ENCODE peak calls at places on chromosomes 13 and 19, in four cellular contexts. U is H9, A is cardiac muscle cell, F is stomach. Z is an unnamed sample.

GRCh38 chr13:90680826-90681225 is 666.7 kb upstream of the MIR17HG start:
- DNase-seq in U (no peak), A (no peak), F (no peak), Z (no peak)

GRCh38 chr19:44820648-44821609 is 12.0 kb downstream of the BCAM start:
- DNase-seq in U (no peak), A (peak; percentile 87), F (no peak), Z (no peak)

GRCh38 chr13:76886292-76887061 is at the start of gene KCTD12:
- DNase-seq in U (peak; percentile 73), A (peak; percentile 95), F (peak; percentile 76), Z (peak; percentile 82)

GRCh38 chr13:111458739-111459138 is 138.3 kb downstream of the TEX29 start:
- DNase-seq in U (no peak), A (no peak), F (no peak), Z (no peak)

GRCh38 chr13:103275079-103275478 is 208.9 kb upstream of the SLC10A2 start:
- DNase-seq in U (no peak), A (no peak), F (no peak), Z (no peak)

GRCh38 chr13:89432997-89433396 is 1761.8 kb downstream of the SLITRK5 start:
- DNase-seq in U (no peak), A (no peak), F (no peak), Z (no peak)

GRCh38 chr19:10364644-10365043 is 15.7 kb downstream of the TYK2 start:
- DNase-seq in U (no peak), A (no peak), F (no peak), Z (no peak)

GRCh38 chr19:18629166-18630088 is 7.4 kb upstream of the KLHL26 start:
- DNase-seq in U (no peak), A (no peak), F (no peak), Z (no peak)

GRCh38 chr13:101109005-101109404 is 307.3 kb downstream of the NALCN start:
- DNase-seq in U (no peak), A (no peak), F (no peak), Z (no peak)

DNA sequence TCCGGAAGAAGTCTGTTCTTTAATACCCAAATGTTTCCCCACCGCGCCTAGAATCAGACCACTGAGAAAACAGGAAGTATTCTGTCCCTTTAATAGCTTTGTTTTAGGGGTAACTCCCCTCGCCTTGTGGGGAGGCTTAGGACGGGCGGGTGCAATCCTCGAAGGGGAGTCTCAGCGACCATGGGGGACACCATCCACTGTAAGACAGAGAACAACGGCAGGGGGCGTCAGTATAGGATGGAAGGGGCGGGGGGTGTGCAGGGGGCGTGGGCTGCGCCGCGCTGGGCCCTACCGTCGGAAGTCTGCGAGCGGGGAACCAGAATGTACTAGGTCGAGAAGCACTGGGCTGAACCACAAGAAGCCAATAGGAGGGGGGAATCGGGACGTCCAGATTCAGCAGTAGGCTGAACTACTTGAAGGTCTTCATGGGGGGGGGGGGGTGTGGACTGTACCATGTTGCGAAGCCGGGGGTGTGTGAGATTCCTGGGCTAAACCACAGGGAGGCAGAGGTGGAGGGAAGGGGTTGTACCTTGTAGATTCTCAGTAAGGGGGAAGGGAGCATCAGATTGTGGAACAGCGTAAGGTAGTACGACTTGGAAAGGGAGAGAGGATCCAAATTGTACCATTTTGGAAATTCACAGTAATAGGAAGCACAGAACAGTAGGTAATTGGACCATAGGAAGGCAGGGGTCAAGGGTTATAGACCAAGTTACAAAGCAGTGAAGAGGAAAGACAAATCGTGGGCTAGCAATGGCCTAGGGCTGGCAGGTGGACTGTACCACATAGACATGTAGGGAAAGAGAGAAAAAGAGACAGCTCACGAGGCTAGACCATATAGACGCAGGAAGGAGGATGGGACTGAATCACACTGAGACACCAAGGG is 1.0 kb upstream of the DBP start:
- DNase-seq in U (peak; percentile 97), A (peak; percentile 95), F (peak; percentile 83), Z (peak; percentile 96)
- TF ChIP-seq CTCF in U (peak; percentile 37), A (peak; percentile 17), F (no peak), Z (peak; percentile 46)

DNA sequence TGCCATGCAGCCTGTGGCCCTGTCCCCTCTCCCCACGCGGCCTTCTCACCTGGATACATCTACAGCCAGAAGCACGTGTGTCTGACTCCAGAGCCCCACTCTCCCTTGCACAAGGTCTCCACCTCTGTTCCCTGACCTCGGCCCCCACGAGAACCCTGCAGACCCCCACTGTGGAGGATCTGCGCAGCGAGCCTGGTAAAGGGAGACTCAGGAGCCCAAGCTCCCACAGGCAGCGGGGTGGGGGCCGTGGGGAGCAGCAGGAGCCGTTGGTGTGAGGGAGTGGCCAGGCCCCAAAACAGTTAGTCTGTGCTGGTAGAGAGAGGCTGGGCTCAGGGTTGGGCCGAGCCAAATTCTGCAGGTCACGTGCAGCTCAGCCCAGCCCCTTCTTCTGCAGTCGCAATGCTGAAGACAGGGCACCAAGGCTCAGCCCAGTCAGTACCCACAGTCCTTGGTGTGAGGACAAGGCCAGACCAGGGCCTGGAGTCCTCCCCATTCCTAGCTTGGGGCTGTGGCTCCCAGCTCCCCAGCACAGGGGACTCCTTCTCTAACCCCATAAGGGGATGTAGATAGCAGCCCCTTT is 28.7 kb upstream of the SLC7A10 start:
- DNase-seq in U (no peak), A (no peak), F (no peak), Z (no peak)
- H3K27me3 ChIP-seq in U (no peaks in the 10 kb centered on the region), A (no peaks in the 10 kb centered on the region), F (no peaks in the 10 kb centered on the region), Z (no peaks in the 10 kb centered on the region)

DNA sequence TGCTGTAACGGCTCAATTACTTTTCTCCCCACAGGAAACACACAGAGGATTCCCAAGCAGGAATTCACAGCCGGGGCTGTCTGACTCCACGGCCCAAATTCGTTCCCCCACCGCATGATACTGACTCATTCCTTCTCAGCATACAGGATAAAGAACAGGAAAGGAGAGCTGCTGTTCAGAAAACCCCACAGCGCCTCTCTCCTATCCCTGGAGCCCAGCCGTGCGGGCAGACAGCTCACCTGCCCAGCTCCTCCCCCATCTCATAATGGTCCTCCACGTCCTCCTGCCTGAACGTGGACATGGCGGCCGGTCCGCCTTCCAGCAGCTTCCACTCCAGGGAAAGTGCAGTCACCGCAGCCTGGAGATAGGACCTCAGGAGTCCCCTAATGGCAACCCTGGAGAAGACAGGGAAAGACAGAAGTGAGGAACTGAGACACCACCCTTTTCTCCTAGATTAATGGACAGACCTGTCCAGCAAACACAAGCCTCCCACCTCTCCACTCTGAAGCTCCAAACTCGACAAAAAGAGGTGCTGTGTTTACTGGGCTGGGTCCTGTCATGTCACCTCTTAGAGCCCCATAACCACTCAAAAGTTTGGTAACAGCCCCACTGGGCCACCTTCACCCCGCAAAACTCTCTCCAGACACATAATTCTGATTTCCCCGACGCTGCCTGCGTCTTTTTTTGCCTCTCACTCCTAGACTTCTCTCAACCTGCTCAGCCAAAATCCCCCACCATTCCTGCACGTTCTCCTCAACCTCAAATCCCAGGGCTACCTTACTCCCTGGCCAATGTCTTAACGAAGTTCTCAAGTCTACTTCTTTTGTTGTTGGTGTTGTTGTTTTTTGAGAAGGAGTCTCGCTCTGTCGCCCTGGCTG is 1.2 kb downstream of the DAPK3 start:
- DNase-seq in U (peak; percentile 81), A (peak; percentile 63), F (peak; percentile 57), Z (peak; percentile 58)
- TF ChIP-seq CTCF in U (no peak), A (peak; percentile 24), F (no peak), Z (peak; percentile 5)

GRCh38 chr13:94708971-94709614 is 3.3 kb downstream of the SOX21 start:
- DNase-seq in U (no peak), A (no peak), F (no peak), Z (no peak)
- H3K27me3 ChIP-seq in U (peaks cover 36% of the 10 kb centered on the region), A (peaks cover 100% of the 10 kb centered on the region), F (peaks cover 88% of the 10 kb centered on the region), Z (peaks cover 2% of the 10 kb centered on the region)

Z was measured in Caco-2.